ENCODE peak calls at places on chromosomes 11 and 22, in eight cellular contexts. G, T, R, H, C, N, A and E are unnamed samples.

GRCh38 chr11:114017723-114018122 is 41.8 kb upstream of the ZBTB16 start:
- DNase-seq in G (no peak), T (no peak), R (no peak), H (no peak), C (no peak), N (no peak), A (no peak), E (no peak)

GRCh38 chr11:26842458-26842841 is 120.6 kb upstream of the SLC5A12 start:
- DNase-seq in G (no peak), T (no peak), R (no peak), H (no peak), C (no peak), N (no peak), A (no peak), E (no peak)

GRCh38 chr11:13238879-13239514 is 38.6 kb upstream of the BMAL1 start:
- DNase-seq in G (peak; percentile 56), T (peak; percentile 83), R (peak; percentile 54), H (no peak), C (no peak), N (peak; percentile 28), A (peak; percentile 49), E (no peak)

GRCh38 chr11:76677010-76677771 is 6.6 kb upstream of the LRRC32 start:
- DNase-seq in G (no peak), T (no peak), R (no peak), H (no peak), C (no peak), N (no peak), A (no peak), E (no peak)

GRCh38 chr11:889261-889660 is 21.3 kb downstream of the CHID1 start:
- DNase-seq in G (no peak), T (no peak), R (no peak), H (no peak), C (no peak), N (no peak), A (no peak), E (no peak)

GRCh38 chr11:65547446-65548125 is 10.6 kb downstream of the LTBP3 start:
- DNase-seq in G (peak; percentile 39), T (no peak), R (no peak), H (no peak), C (no peak), N (no peak), A (no peak), E (no peak)

GRCh38 chr11:47714554-47715081 is 551 bp downstream of the AGBL2 start:
- DNase-seq in G (peak; percentile 21), T (peak; percentile 49), R (no peak), H (no peak), C (peak; percentile 42), N (no peak), A (no peak), E (no peak)

GRCh38 chr11:31809857-31810778 is 1.0 kb downstream of the PAX6 start:
- DNase-seq in G (no peak), T (no peak), R (no peak), H (no peak), C (peak; percentile 49), N (no peak), A (no peak), E (peak; percentile 83)

GRCh38 chr22:20622650-20623339 is 115.4 kb downstream of the MED15 start:
- DNase-seq in G (no peak), T (no peak), R (no peak), H (no peak), C (no peak), N (no peak), A (no peak), E (no peak)

GRCh38 chr11:17014774-17015638 is 792 bp upstream of the PLEKHA7 start:
- DNase-seq in G (no peak), T (peak; percentile 45), R (no peak), H (no peak), C (peak; percentile 55), N (no peak), A (peak; percentile 33), E (no peak)

GRCh38 chr22:30036656-30037055 is 43.6 kb upstream of the HORMAD2 start:
- DNase-seq in G (no peak), T (no peak), R (no peak), H (no peak), C (no peak), N (no peak), A (no peak), E (no peak)

GRCh38 chr22:35684270-35684700 is 33.4 kb upstream of the APOL5 start:
- DNase-seq in G (no peak), T (peak; percentile 75), R (no peak), H (no peak), C (no peak), N (no peak), A (peak; percentile 21), E (no peak)

GRCh38 chr22:35894937-35895708 is 133.5 kb downstream of the RBFOX2 start:
- DNase-seq in G (no peak), T (no peak), R (no peak), H (no peak), C (peak; percentile 21), N (no peak), A (no peak), E (no peak)